ENCODE peak calls at places on chromosomes 5 and 9, in five cellular contexts. One of them, this sample, is unnamed.

GRCh38 chr9:114307323-114308250 is 15.3 kb upstream of the ORM1 start:
- DNase-seq in uterus: peak; percentile 12
- DNase-seq in thoracic aorta: no peak
- DNase-seq in HFF-Myc: no peak
- DNase-seq in tibial artery: no peak
- DNase-seq in this sample: no peak

GRCh38 chr9:136151214-136151804 is 32.6 kb upstream of the TMEM250 start:
- DNase-seq in HFF-Myc: no peak
- DNase-seq in uterus: no peak
- DNase-seq in thoracic aorta: no peak
- DNase-seq in tibial artery: no peak
- DNase-seq in this sample: no peak

GRCh38 chr5:1673042-1673674 is 126.5 kb downstream of the MRPL36 start:
- DNase-seq in tibial artery: no peak
- DNase-seq in HFF-Myc: no peak
- DNase-seq in thoracic aorta: no peak
- DNase-seq in uterus: no peak
- DNase-seq in this sample: no peak

GRCh38 chr5:160159991-160160826 is 41.0 kb upstream of the PWWP2A start:
- DNase-seq in tibial artery: no peak
- DNase-seq in thoracic aorta: no peak
- DNase-seq in uterus: no peak
- DNase-seq in HFF-Myc: no peak
- DNase-seq in this sample: no peak

GRCh38 chr5:119318256-119318914 is 37.4 kb upstream of the TNFAIP8 start:
- DNase-seq in thoracic aorta: no peak
- DNase-seq in HFF-Myc: no peak
- DNase-seq in uterus: no peak
- DNase-seq in tibial artery: no peak
- DNase-seq in this sample: no peak

GRCh38 chr9:133585481-133586367 is 23.5 kb downstream of the FAM163B start:
- DNase-seq in thoracic aorta: no peak
- DNase-seq in uterus: no peak
- DNase-seq in HFF-Myc: no peak
- DNase-seq in tibial artery: no peak
- DNase-seq in this sample: no peak

GRCh38 chr9:106885451-106885850 is 22.5 kb downstream of the ZNF462 start:
- DNase-seq in thoracic aorta: no peak
- DNase-seq in uterus: no peak
- DNase-seq in tibial artery: no peak
- DNase-seq in HFF-Myc: peak; percentile 71
- DNase-seq in this sample: peak; percentile 64

GRCh38 chr9:37992924-37993349 is 76.1 kb downstream of the SHB start:
- DNase-seq in HFF-Myc: no peak
- DNase-seq in thoracic aorta: no peak
- DNase-seq in tibial artery: peak; percentile 46
- DNase-seq in uterus: no peak
- DNase-seq in this sample: no peak

GRCh38 chr9:126401107-126401506 is 74.5 kb downstream of the MVB12B start:
- DNase-seq in HFF-Myc: no peak
- DNase-seq in uterus: no peak
- DNase-seq in thoracic aorta: no peak
- DNase-seq in tibial artery: no peak
- DNase-seq in this sample: no peak

GRCh38 chr9:77846957-77847574 is 184.5 kb downstream of the GNAQ start:
- DNase-seq in HFF-Myc: no peak
- DNase-seq in tibial artery: peak; percentile 45
- DNase-seq in uterus: no peak
- DNase-seq in thoracic aorta: no peak
- DNase-seq in this sample: no peak

GRCh38 chr9:132155514-132155913 is 6.3 kb upstream of the NTNG2 start:
- DNase-seq in HFF-Myc: no peak
- DNase-seq in thoracic aorta: no peak
- DNase-seq in uterus: no peak
- DNase-seq in tibial artery: no peak
- DNase-seq in this sample: no peak

GRCh38 chr5:53424691-53425597 is 55.5 kb upstream of the FST start:
- DNase-seq in tibial artery: no peak
- DNase-seq in HFF-Myc: no peak
- DNase-seq in uterus: no peak
- DNase-seq in thoracic aorta: no peak
- DNase-seq in this sample: no peak

GRCh38 chr5:147554285-147554817 is 44.5 kb upstream of the DPYSL3 start:
- DNase-seq in tibial artery: no peak
- DNase-seq in HFF-Myc: peak; percentile 89
- DNase-seq in thoracic aorta: no peak
- DNase-seq in uterus: peak; percentile 45
- DNase-seq in this sample: no peak

GRCh38 chr5:132050136-132050535 is 10.3 kb upstream of the IL3 start:
- DNase-seq in uterus: peak; percentile 8
- DNase-seq in tibial artery: peak; percentile 58
- DNase-seq in thoracic aorta: no peak
- DNase-seq in HFF-Myc: no peak
- DNase-seq in this sample: no peak

GRCh38 chr9:17628617-17629016 is 49.8 kb downstream of the SH3GL2 start:
- DNase-seq in uterus: no peak
- DNase-seq in thoracic aorta: no peak
- DNase-seq in tibial artery: no peak
- DNase-seq in HFF-Myc: no peak
- DNase-seq in this sample: no peak

GRCh38 chr5:111453747-111454146 is 58.6 kb downstream of the STARD4 start:
- DNase-seq in uterus: no peak
- DNase-seq in tibial artery: no peak
- DNase-seq in thoracic aorta: no peak
- DNase-seq in HFF-Myc: no peak
- DNase-seq in this sample: no peak

GRCh38 chr5:20420991-20421595 is 433.1 kb upstream of the CDH18 start:
- DNase-seq in HFF-Myc: no peak
- DNase-seq in thoracic aorta: no peak
- DNase-seq in tibial artery: no peak
- DNase-seq in uterus: no peak
- DNase-seq in this sample: no peak

GRCh38 chr9:706606-707451 is 134.7 kb upstream of the DMRT1 start:
- DNase-seq in uterus: peak; percentile 71
- DNase-seq in HFF-Myc: no peak
- DNase-seq in thoracic aorta: peak; percentile 53
- DNase-seq in tibial artery: peak; percentile 84
- DNase-seq in this sample: peak; percentile 59

GRCh38 chr9:121700165-121700830 is 48.9 kb downstream of the DAB2IP start:
- DNase-seq in tibial artery: peak; percentile 61
- DNase-seq in thoracic aorta: no peak
- DNase-seq in HFF-Myc: no peak
- DNase-seq in uterus: peak; percentile 49
- DNase-seq in this sample: peak; percentile 80

GRCh38 chr5:32504923-32505596 is 60.5 kb upstream of the ZFR start:
- DNase-seq in uterus: peak; percentile 81
- DNase-seq in HFF-Myc: peak; percentile 88
- DNase-seq in tibial artery: peak; percentile 56
- DNase-seq in thoracic aorta: no peak
- DNase-seq in this sample: no peak

GRCh38 chr5:25190521-25191000 is 545.8 kb upstream of the CDH10 start:
- DNase-seq in thoracic aorta: no peak
- DNase-seq in tibial artery: no peak
- DNase-seq in uterus: no peak
- DNase-seq in HFF-Myc: no peak
- DNase-seq in this sample: no peak

GRCh38 chr9:133935328-133936040 is 56.6 kb downstream of the VAV2 start:
- DNase-seq in uterus: peak; percentile 75
- DNase-seq in tibial artery: peak; percentile 42
- DNase-seq in HFF-Myc: no peak
- DNase-seq in thoracic aorta: no peak
- DNase-seq in this sample: peak; percentile 44

GRCh38 chr9:20315672-20316071 is 306.6 kb downstream of the MLLT3 start:
- DNase-seq in uterus: no peak
- DNase-seq in HFF-Myc: peak; percentile 52
- DNase-seq in thoracic aorta: no peak
- DNase-seq in tibial artery: no peak
- DNase-seq in this sample: no peak

GRCh38 chr5:20972419-20972925 is 984.5 kb upstream of the CDH18 start:
- DNase-seq in tibial artery: no peak
- DNase-seq in thoracic aorta: no peak
- DNase-seq in HFF-Myc: no peak
- DNase-seq in uterus: no peak
- DNase-seq in this sample: peak; percentile 38

GRCh38 chr9:120583958-120584369 is 4.0 kb upstream of the CDK5RAP2 start:
- DNase-seq in tibial artery: no peak
- DNase-seq in thoracic aorta: no peak
- DNase-seq in uterus: no peak
- DNase-seq in HFF-Myc: peak; percentile 79
- DNase-seq in this sample: no peak

GRCh38 chr5:73625314-73625904 is 587 bp upstream of the ARHGEF28 start:
- DNase-seq in HFF-Myc: no peak
- DNase-seq in uterus: no peak
- DNase-seq in thoracic aorta: no peak
- DNase-seq in tibial artery: no peak
- DNase-seq in this sample: no peak

GRCh38 chr9:133460405-133461175 is 812 bp downstream of the CACFD1 start:
- DNase-seq in HFF-Myc: no peak
- DNase-seq in thoracic aorta: no peak
- DNase-seq in uterus: no peak
- DNase-seq in tibial artery: peak; percentile 40
- DNase-seq in this sample: peak; percentile 85

GRCh38 chr5:97004423-97005060 is 68.7 kb downstream of the LNPEP start:
- DNase-seq in tibial artery: no peak
- DNase-seq in uterus: no peak
- DNase-seq in thoracic aorta: no peak
- DNase-seq in HFF-Myc: no peak
- DNase-seq in this sample: no peak

GRCh38 chr5:86974910-86975309 is 292.8 kb upstream of the RASA1 start:
- DNase-seq in thoracic aorta: no peak
- DNase-seq in tibial artery: no peak
- DNase-seq in HFF-Myc: peak; percentile 26
- DNase-seq in uterus: no peak
- DNase-seq in this sample: no peak

GRCh38 chr5:145025775-145026174 is 809.4 kb downstream of the PRELID2 start:
- DNase-seq in uterus: no peak
- DNase-seq in thoracic aorta: no peak
- DNase-seq in HFF-Myc: no peak
- DNase-seq in tibial artery: no peak
- DNase-seq in this sample: no peak

GRCh38 chr5:111271885-111272284 is 47.7 kb downstream of the CAMK4 start:
- DNase-seq in uterus: no peak
- DNase-seq in HFF-Myc: no peak
- DNase-seq in thoracic aorta: no peak
- DNase-seq in tibial artery: no peak
- DNase-seq in this sample: no peak

GRCh38 chr9:24436761-24437160 is 108.9 kb downstream of the IZUMO3 start:
- DNase-seq in HFF-Myc: no peak
- DNase-seq in thoracic aorta: no peak
- DNase-seq in tibial artery: no peak
- DNase-seq in uterus: no peak
- DNase-seq in this sample: no peak

GRCh38 chr9:15909297-15909696 is 356.5 kb downstream of the CCDC171 start:
- DNase-seq in uterus: peak; percentile 39
- DNase-seq in HFF-Myc: no peak
- DNase-seq in tibial artery: peak; percentile 37
- DNase-seq in thoracic aorta: no peak
- DNase-seq in this sample: no peak

GRCh38 chr9:109497193-109498165 is 628 bp downstream of the PTPN3 start:
- DNase-seq in uterus: no peak
- DNase-seq in thoracic aorta: no peak
- DNase-seq in HFF-Myc: no peak
- DNase-seq in tibial artery: no peak
- DNase-seq in this sample: no peak

GRCh38 chr5:149416977-149417713 is 38.1 kb upstream of the IL17B start:
- DNase-seq in thoracic aorta: no peak
- DNase-seq in HFF-Myc: peak; percentile 81
- DNase-seq in tibial artery: no peak
- DNase-seq in uterus: peak; percentile 52
- DNase-seq in this sample: no peak

DNA sequence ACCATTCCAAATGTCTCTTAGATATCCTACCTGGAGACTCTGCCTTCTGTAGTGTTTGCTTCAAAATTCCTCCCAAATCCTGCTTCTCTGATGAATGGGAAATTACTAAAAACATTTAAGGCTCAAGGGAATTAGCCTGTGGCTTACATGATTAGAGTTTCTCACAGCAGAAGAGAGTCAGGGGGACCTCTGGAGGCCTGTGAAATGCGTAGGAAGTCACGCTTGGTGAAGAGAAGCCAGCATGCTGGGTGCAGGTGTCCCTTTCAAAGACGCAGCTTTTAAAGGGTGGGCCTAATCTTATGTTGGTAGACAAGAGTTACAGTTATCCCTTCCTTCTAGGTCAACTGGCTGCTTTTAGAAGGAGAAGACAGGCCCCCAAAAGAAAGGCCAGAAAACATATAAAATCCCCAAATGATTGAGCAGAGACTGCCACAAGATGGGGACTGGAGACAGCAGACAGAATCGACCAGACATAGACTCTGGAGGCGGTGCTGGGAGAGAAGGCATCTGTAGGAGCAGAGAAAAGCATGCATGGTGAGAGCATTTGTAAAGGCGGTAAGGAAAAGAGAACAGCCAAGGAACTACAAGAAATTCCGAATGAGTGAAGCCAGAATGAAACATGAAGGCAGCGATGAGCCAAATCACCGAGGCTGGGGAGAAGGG is 42.3 kb downstream of the B4GALT1 start:
- DNase-seq in thoracic aorta: no peak
- DNase-seq in tibial artery: no peak
- DNase-seq in uterus: no peak
- DNase-seq in HFF-Myc: no peak
- DNase-seq in this sample: no peak
- TF ChIP-seq CTCF in thoracic aorta: no peak
- TF ChIP-seq CTCF in tibial artery: no peak
- TF ChIP-seq CTCF in uterus: peak; percentile 17
- TF ChIP-seq CTCF in HFF-Myc: no peak
- TF ChIP-seq CTCF in this sample: no peak

GRCh38 chr9:36164989-36165388 is 4.2 kb upstream of the CCIN start:
- DNase-seq in tibial artery: no peak
- DNase-seq in thoracic aorta: no peak
- DNase-seq in HFF-Myc: no peak
- DNase-seq in uterus: no peak
- DNase-seq in this sample: no peak
- TF ChIP-seq CTCF in tibial artery: no peak
- TF ChIP-seq CTCF in thoracic aorta: no peak
- TF ChIP-seq CTCF in HFF-Myc: no peak
- TF ChIP-seq CTCF in uterus: no peak
- TF ChIP-seq CTCF in this sample: no peak

DNA sequence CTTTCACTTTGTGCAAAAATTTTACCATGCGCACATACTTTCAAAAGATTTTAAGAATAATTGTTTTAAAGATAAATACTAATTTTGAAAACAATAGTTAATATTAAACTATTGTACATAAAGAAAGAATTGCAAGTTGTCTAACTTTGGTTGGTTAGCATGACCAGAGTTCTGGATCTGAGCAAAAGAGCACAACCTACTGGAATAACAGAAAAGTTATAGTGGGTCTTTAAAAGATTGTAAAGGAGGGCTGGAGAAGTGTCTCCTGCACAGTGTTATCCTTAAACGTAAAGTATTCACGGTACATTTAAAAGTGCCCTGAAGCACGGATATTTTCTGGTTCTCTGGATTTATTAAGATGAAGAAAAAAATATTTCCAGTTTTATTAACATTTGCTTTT is 70.6 kb downstream of the GLIS3 start:
- DNase-seq in thoracic aorta: no peak
- DNase-seq in HFF-Myc: no peak
- DNase-seq in tibial artery: no peak
- DNase-seq in uterus: no peak
- DNase-seq in this sample: no peak
- TF ChIP-seq CTCF in thoracic aorta: no peak
- TF ChIP-seq CTCF in HFF-Myc: no peak
- TF ChIP-seq CTCF in tibial artery: no peak
- TF ChIP-seq CTCF in uterus: no peak
- TF ChIP-seq CTCF in this sample: no peak

GRCh38 chr5:180161420-180162303 is 47.3 kb downstream of the RASGEF1C start:
- DNase-seq in HFF-Myc: no peak
- DNase-seq in uterus: no peak
- DNase-seq in tibial artery: no peak
- DNase-seq in thoracic aorta: no peak
- DNase-seq in this sample: peak; percentile 27
- TF ChIP-seq CTCF in HFF-Myc: peak; percentile 6
- TF ChIP-seq CTCF in uterus: no peak
- TF ChIP-seq CTCF in tibial artery: no peak
- TF ChIP-seq CTCF in thoracic aorta: no peak
- TF ChIP-seq CTCF in this sample: no peak